ENCODE peak calls at places on chromosomes 11 and 22, in five cellular contexts. G is amygdala; U is nucleus accumbens; P is activated T-helper 1 cell treated with anti-CD3 and anti-CD28 coated beads, Interleukin-2, amount 50 U/mL, for 16 hours; I is cardiac fibroblast. L is an unnamed sample.

GRCh38 chr11:17734418-17734911 is at the start of gene KCNC1:
- DNase-seq in P (no peak), G (no peak), U (peak), I (peak), L (no peak)

GRCh38 chr11:71448257-71449161 is at the start of gene DHCR7:
- DNase-seq in P (peak), I (peak), G (peak), U (peak), L (peak)

GRCh38 chr11:35005156-35005780 is 88.8 kb downstream of the PDHX start:
- DNase-seq in P (no peak), I (no peak), G (no peak), U (no peak), L (no peak)

GRCh38 chr22:12601870-12602779 is 2925.9 kb upstream of the OR11H1 start:
- DNase-seq in U (no peak), P (no peak), I (no peak), G (no peak), L (no peak)

GRCh38 chr22:44107341-44107740 is 73.4 kb upstream of the PARVG start:
- DNase-seq in P (no peak), I (no peak), G (no peak), U (no peak), L (no peak)

GRCh38 chr11:95908826-95909225 is 15.1 kb downstream of the MTMR2 start:
- DNase-seq in P (no peak), I (peak), U (no peak), G (no peak), L (no peak)

GRCh38 chr11:113270080-113270479 is 44.3 kb upstream of the TTC12 start:
- DNase-seq in I (no peak), G (no peak), U (no peak), P (no peak), L (no peak)

GRCh38 chr22:32591620-32592019 is 117.0 kb downstream of the FBXO7 start:
- DNase-seq in I (peak), P (no peak), U (no peak), G (no peak), L (no peak)

GRCh38 chr22:46596819-46597218 is 23.4 kb upstream of the GRAMD4 start:
- DNase-seq in U (no peak), I (no peak), G (no peak), P (no peak), L (no peak)

GRCh38 chr11:70233511-70233919 is 30.4 kb downstream of the FADD start:
- DNase-seq in G (no peak), I (peak), P (no peak), U (no peak), L (no peak)

GRCh38 chr11:7672960-7673723 is at the start of gene CYB5R2:
- DNase-seq in P (no peak), I (peak), G (no peak), U (peak), L (no peak)

GRCh38 chr11:79950172-79950571 is 509.3 kb upstream of the TENM4 start:
- DNase-seq in I (no peak), P (no peak), U (no peak), G (no peak), L (no peak)

GRCh38 chr22:35648066-35649025 is at the start of gene APOL6:
- DNase-seq in I (peak), P (peak), G (no peak), U (no peak), L (peak)

GRCh38 chr22:22520020-22520656 is at the start of gene ZNF280A:
- DNase-seq in P (no peak), I (peak), U (no peak), G (no peak), L (no peak)

GRCh38 chr11:697811-698311 is 2.2 kb downstream of the TMEM80 start:
- DNase-seq in G (no peak), P (no peak), I (peak), U (no peak), L (no peak)

GRCh38 chr11:10927533-10927932 is 69.7 kb upstream of the ZBED5 start:
- DNase-seq in U (no peak), I (no peak), P (no peak), G (no peak), L (no peak)

GRCh38 chr22:50189184-50189848 is 3.6 kb downstream of the TRABD start:
- DNase-seq in P (no peak), I (no peak), U (no peak), G (no peak), L (no peak)

GRCh38 chr22:48450188-48450825 is 1377.4 kb downstream of the BRD1 start:
- DNase-seq in U (no peak), I (no peak), G (no peak), P (no peak), L (no peak)

GRCh38 chr11:114308689-114309089 is 12.5 kb downstream of the NNMT start:
- DNase-seq in G (no peak), P (no peak), U (no peak), I (peak), L (no peak)

GRCh38 chr11:36077886-36078685 is 134.2 kb downstream of the LDLRAD3 start:
- DNase-seq in U (no peak), G (no peak), I (peak), P (no peak), L (no peak)

GRCh38 chr22:45268167-45268957 is 16.4 kb upstream of the UPK3A start:
- DNase-seq in G (no peak), I (no peak), P (no peak), U (no peak), L (no peak)

GRCh38 chr11:73321342-73322110 is 13.4 kb downstream of the ARHGEF17 start:
- DNase-seq in G (no peak), P (no peak), U (peak), I (peak), L (no peak)

GRCh38 chr22:21642584-21643448 is 714 bp downstream of the SDF2L1 start:
- DNase-seq in G (peak), P (peak), I (peak), U (peak), L (no peak)

GRCh38 chr11:4522339-4522738 is 22.7 kb upstream of the OR52M1 start:
- DNase-seq in P (no peak), G (no peak), I (no peak), U (no peak), L (no peak)

GRCh38 chr11:95088946-95089619 is 563 bp upstream of the ENDOD1 start:
- DNase-seq in P (no peak), U (no peak), I (no peak), G (no peak), L (no peak)

L was measured in stimulated activated CD8-positive, alpha-beta memory T cell treated with anti-CD3 and anti-CD28 coated beads, Interleukin-7, amount 100 ng/mL, for 1 hour.